ENCODE peak calls at places on chromosomes 4 and X, in seven cellular contexts. One of them, this sample, is unnamed.

GRCh38 chr4:65482410-65482809 is 187.9 kb downstream of the EPHA5 start:
- DNase-seq in foreskin fibroblast: no peak
- DNase-seq in astrocyte of the cerebellum: peak
- DNase-seq in H7: no peak
- DNase-seq in colonic mucosa: no peak
- DNase-seq in Caco-2: no peak
- DNase-seq in AG04450: no peak
- DNase-seq in this sample: no peak

GRCh38 chr4:73970011-73970410 is 11.8 kb downstream of the PF4 start:
- DNase-seq in foreskin fibroblast: no peak
- DNase-seq in astrocyte of the cerebellum: no peak
- DNase-seq in H7: no peak
- DNase-seq in colonic mucosa: no peak
- DNase-seq in Caco-2: no peak
- DNase-seq in AG04450: no peak
- DNase-seq in this sample: no peak

GRCh38 chrX:103211012-103211715 is 3.7 kb upstream of the BEX4 start:
- DNase-seq in foreskin fibroblast: peak
- DNase-seq in astrocyte of the cerebellum: peak
- DNase-seq in H7: peak
- DNase-seq in colonic mucosa: peak
- DNase-seq in Caco-2: peak
- DNase-seq in AG04450: no peak
- DNase-seq in this sample: no peak

GRCh38 chrX:45598841-45599240 is 398.2 kb upstream of the DIPK2B start:
- DNase-seq in foreskin fibroblast: peak
- DNase-seq in astrocyte of the cerebellum: no peak
- DNase-seq in H7: no peak
- DNase-seq in colonic mucosa: no peak
- DNase-seq in Caco-2: no peak
- DNase-seq in AG04450: no peak
- DNase-seq in this sample: peak

GRCh38 chr4:183146478-183146877 is 47.4 kb downstream of the WWC2 start:
- DNase-seq in foreskin fibroblast: no peak
- DNase-seq in astrocyte of the cerebellum: no peak
- DNase-seq in H7: no peak
- DNase-seq in colonic mucosa: no peak
- DNase-seq in Caco-2: no peak
- DNase-seq in AG04450: no peak
- DNase-seq in this sample: no peak

GRCh38 chr4:23819041-23819511 is 70.8 kb downstream of the PPARGC1A start:
- DNase-seq in foreskin fibroblast: no peak
- DNase-seq in astrocyte of the cerebellum: peak
- DNase-seq in H7: no peak
- DNase-seq in colonic mucosa: no peak
- DNase-seq in Caco-2: no peak
- DNase-seq in AG04450: no peak
- DNase-seq in this sample: no peak

GRCh38 chr4:8907596-8908205 is 36.1 kb upstream of the HMX1 start:
- DNase-seq in foreskin fibroblast: no peak
- DNase-seq in astrocyte of the cerebellum: no peak
- DNase-seq in H7: peak
- DNase-seq in colonic mucosa: no peak
- DNase-seq in Caco-2: peak
- DNase-seq in AG04450: no peak
- DNase-seq in this sample: no peak

GRCh38 chrX:115592997-115593734 is 32.2 kb downstream of the PLS3 start:
- DNase-seq in foreskin fibroblast: no peak
- DNase-seq in astrocyte of the cerebellum: no peak
- DNase-seq in H7: no peak
- DNase-seq in colonic mucosa: no peak
- DNase-seq in Caco-2: no peak
- DNase-seq in AG04450: no peak
- DNase-seq in this sample: no peak

GRCh38 chr4:97038146-97038516 is 1105.1 kb downstream of the STPG2 start:
- DNase-seq in foreskin fibroblast: no peak
- DNase-seq in astrocyte of the cerebellum: no peak
- DNase-seq in H7: no peak
- DNase-seq in colonic mucosa: no peak
- DNase-seq in Caco-2: no peak
- DNase-seq in AG04450: no peak
- DNase-seq in this sample: no peak

GRCh38 chrX:35115205-35115604 is 172.6 kb downstream of the FAM47B start:
- DNase-seq in foreskin fibroblast: peak
- DNase-seq in astrocyte of the cerebellum: peak
- DNase-seq in H7: no peak
- DNase-seq in colonic mucosa: no peak
- DNase-seq in Caco-2: no peak
- DNase-seq in AG04450: peak
- DNase-seq in this sample: peak

GRCh38 chr4:106062452-106062875 is 167.2 kb downstream of the NPNT start:
- DNase-seq in foreskin fibroblast: peak
- DNase-seq in astrocyte of the cerebellum: peak
- DNase-seq in H7: no peak
- DNase-seq in colonic mucosa: no peak
- DNase-seq in Caco-2: no peak
- DNase-seq in AG04450: peak
- DNase-seq in this sample: peak

GRCh38 chr4:1873776-1874175 is 2.6 kb downstream of the NSD2 start:
- DNase-seq in foreskin fibroblast: no peak
- DNase-seq in astrocyte of the cerebellum: no peak
- DNase-seq in H7: no peak
- DNase-seq in colonic mucosa: peak
- DNase-seq in Caco-2: no peak
- DNase-seq in AG04450: no peak
- DNase-seq in this sample: no peak

GRCh38 chr4:67556426-67556825 is 2.1 kb upstream of the STAP1 start:
- DNase-seq in foreskin fibroblast: no peak
- DNase-seq in astrocyte of the cerebellum: no peak
- DNase-seq in H7: no peak
- DNase-seq in colonic mucosa: no peak
- DNase-seq in Caco-2: no peak
- DNase-seq in AG04450: no peak
- DNase-seq in this sample: no peak

GRCh38 chr4:80103615-80104014 is 30.6 kb upstream of the ANTXR2 start:
- DNase-seq in foreskin fibroblast: no peak
- DNase-seq in astrocyte of the cerebellum: no peak
- DNase-seq in H7: no peak
- DNase-seq in colonic mucosa: no peak
- DNase-seq in Caco-2: no peak
- DNase-seq in AG04450: no peak
- DNase-seq in this sample: no peak

GRCh38 chrX:40109288-40110008 is 11.7 kb upstream of the BCOR start:
- DNase-seq in foreskin fibroblast: no peak
- DNase-seq in astrocyte of the cerebellum: no peak
- DNase-seq in H7: peak
- DNase-seq in colonic mucosa: peak
- DNase-seq in Caco-2: no peak
- DNase-seq in AG04450: no peak
- DNase-seq in this sample: no peak

GRCh38 chr4:155072417-155072816 is 136.0 kb upstream of the NPY2R start:
- DNase-seq in foreskin fibroblast: no peak
- DNase-seq in astrocyte of the cerebellum: no peak
- DNase-seq in H7: no peak
- DNase-seq in colonic mucosa: no peak
- DNase-seq in Caco-2: no peak
- DNase-seq in AG04450: no peak
- DNase-seq in this sample: no peak

GRCh38 chr4:166274136-166274761 is 401.2 kb downstream of the TLL1 start:
- DNase-seq in foreskin fibroblast: no peak
- DNase-seq in astrocyte of the cerebellum: no peak
- DNase-seq in H7: no peak
- DNase-seq in colonic mucosa: no peak
- DNase-seq in Caco-2: peak
- DNase-seq in AG04450: no peak
- DNase-seq in this sample: no peak

GRCh38 chrX:56792270-56793111 is 63.4 kb downstream of the NBDY start:
- DNase-seq in foreskin fibroblast: no peak
- DNase-seq in astrocyte of the cerebellum: no peak
- DNase-seq in H7: no peak
- DNase-seq in colonic mucosa: peak
- DNase-seq in Caco-2: no peak
- DNase-seq in AG04450: no peak
- DNase-seq in this sample: no peak

GRCh38 chr4:53066155-53066554 is 204.0 kb downstream of the RASL11B start:
- DNase-seq in foreskin fibroblast: no peak
- DNase-seq in astrocyte of the cerebellum: no peak
- DNase-seq in H7: no peak
- DNase-seq in colonic mucosa: no peak
- DNase-seq in Caco-2: no peak
- DNase-seq in AG04450: no peak
- DNase-seq in this sample: no peak

GRCh38 chr4:2423695-2424094 is 4.9 kb downstream of the CFAP99 start:
- DNase-seq in foreskin fibroblast: no peak
- DNase-seq in astrocyte of the cerebellum: no peak
- DNase-seq in H7: peak
- DNase-seq in colonic mucosa: no peak
- DNase-seq in Caco-2: no peak
- DNase-seq in AG04450: no peak
- DNase-seq in this sample: no peak

GRCh38 chr4:24321151-24321550 is 263.2 kb downstream of the DHX15 start:
- DNase-seq in foreskin fibroblast: no peak
- DNase-seq in astrocyte of the cerebellum: peak
- DNase-seq in H7: no peak
- DNase-seq in colonic mucosa: no peak
- DNase-seq in Caco-2: no peak
- DNase-seq in AG04450: no peak
- DNase-seq in this sample: peak

GRCh38 chrX:23785564-23785963 is 2.6 kb downstream of the SAT1 start:
- DNase-seq in foreskin fibroblast: no peak
- DNase-seq in astrocyte of the cerebellum: no peak
- DNase-seq in H7: no peak
- DNase-seq in colonic mucosa: no peak
- DNase-seq in Caco-2: no peak
- DNase-seq in AG04450: no peak
- DNase-seq in this sample: no peak

GRCh38 chrX:23786268-23786815 is 3.4 kb downstream of the SAT1 start:
- DNase-seq in foreskin fibroblast: no peak
- DNase-seq in astrocyte of the cerebellum: no peak
- DNase-seq in H7: no peak
- DNase-seq in colonic mucosa: no peak
- DNase-seq in Caco-2: no peak
- DNase-seq in AG04450: no peak
- DNase-seq in this sample: no peak

GRCh38 chrX:23782863-23783568 is at the start of gene SAT1:
- DNase-seq in foreskin fibroblast: peak
- DNase-seq in astrocyte of the cerebellum: peak
- DNase-seq in H7: peak
- DNase-seq in colonic mucosa: peak
- DNase-seq in Caco-2: peak
- DNase-seq in AG04450: peak
- DNase-seq in this sample: peak

GRCh38 chrX:23783569-23784486 is 855 bp downstream of the SAT1 start:
- DNase-seq in foreskin fibroblast: no peak
- DNase-seq in astrocyte of the cerebellum: no peak
- DNase-seq in H7: no peak
- DNase-seq in colonic mucosa: no peak
- DNase-seq in Caco-2: no peak
- DNase-seq in AG04450: no peak
- DNase-seq in this sample: no peak

DNA sequence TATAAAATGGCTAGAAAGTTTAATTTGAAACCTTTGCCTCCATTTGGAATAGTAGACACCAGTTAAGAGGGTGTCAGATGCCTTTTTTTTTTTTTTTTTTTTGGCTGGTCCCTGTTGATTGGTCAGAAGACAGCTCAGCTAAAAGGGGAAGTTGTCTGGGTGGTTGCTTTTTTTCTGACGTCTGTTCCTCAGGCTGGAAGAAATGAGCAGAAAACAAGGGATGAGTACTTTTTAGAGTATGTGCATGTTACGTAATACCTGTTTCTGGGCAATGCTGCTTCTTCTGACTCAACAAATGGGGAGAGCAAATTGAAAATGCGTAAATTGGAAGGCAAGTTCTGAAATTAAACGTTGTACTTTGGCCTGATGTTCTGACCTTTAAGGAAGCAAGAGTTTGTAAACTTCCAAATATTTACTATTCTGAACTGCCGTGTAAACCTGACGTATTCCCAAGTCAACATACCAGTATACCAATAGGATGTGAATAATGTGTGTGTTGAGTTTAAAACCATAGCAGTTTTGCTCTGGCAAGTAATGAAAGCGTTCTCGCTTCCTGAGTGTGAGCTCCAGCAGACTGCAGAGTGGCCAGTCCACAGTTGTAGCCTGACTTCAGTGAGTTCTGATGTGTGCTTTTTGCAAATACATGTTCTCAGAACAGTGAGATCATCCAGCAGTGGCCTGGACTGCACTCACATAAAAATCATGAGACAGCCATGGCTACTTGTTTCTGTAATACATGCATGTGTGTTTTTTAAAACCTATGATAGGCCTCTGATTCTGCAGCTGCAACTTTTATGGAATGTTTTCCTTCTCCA is 1.7 kb downstream of the SAT1 start:
- DNase-seq in foreskin fibroblast: peak
- DNase-seq in astrocyte of the cerebellum: peak
- DNase-seq in H7: no peak
- DNase-seq in colonic mucosa: no peak
- DNase-seq in Caco-2: no peak
- DNase-seq in AG04450: no peak
- DNase-seq in this sample: peak
- H3K4me3 ChIP-seq in foreskin fibroblast: peak
- H3K4me3 ChIP-seq in astrocyte of the cerebellum: peak
- H3K4me3 ChIP-seq in H7: no peak
- H3K4me3 ChIP-seq in colonic mucosa: peak
- H3K4me3 ChIP-seq in Caco-2: peak
- H3K4me3 ChIP-seq in AG04450: peak
- H3K4me3 ChIP-seq in this sample: no peak

GRCh38 chrX:132883358-132883908 is 75.0 kb downstream of the HS6ST2 start:
- DNase-seq in foreskin fibroblast: no peak
- DNase-seq in astrocyte of the cerebellum: no peak
- DNase-seq in H7: no peak
- DNase-seq in colonic mucosa: no peak
- DNase-seq in Caco-2: no peak
- DNase-seq in AG04450: no peak
- DNase-seq in this sample: no peak
- H3K4me3 ChIP-seq in foreskin fibroblast: no peak
- H3K4me3 ChIP-seq in astrocyte of the cerebellum: no peak
- H3K4me3 ChIP-seq in H7: no peak
- H3K4me3 ChIP-seq in colonic mucosa: no peak
- H3K4me3 ChIP-seq in Caco-2: no peak
- H3K4me3 ChIP-seq in AG04450: no peak
- H3K4me3 ChIP-seq in this sample: no peak

DNA sequence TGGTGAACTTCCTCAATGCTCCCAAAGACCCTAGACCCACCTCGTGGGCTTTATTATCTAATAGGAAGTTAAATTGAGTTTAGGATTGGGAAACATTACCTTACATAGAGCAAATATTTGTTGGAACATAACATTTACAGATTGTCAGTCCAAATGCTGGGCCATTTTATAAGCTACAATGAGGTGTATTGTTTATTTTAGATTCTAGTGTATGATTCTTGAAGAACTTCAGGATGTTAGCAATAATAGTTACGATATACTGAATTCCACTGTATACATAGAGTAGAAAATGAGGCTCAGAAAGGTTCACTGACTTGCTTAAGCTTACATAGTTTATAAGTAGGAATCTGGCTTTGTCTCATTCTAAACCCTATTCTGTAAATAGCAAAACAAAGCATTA is 37.4 kb downstream of the PAQR3 start:
- DNase-seq in foreskin fibroblast: no peak
- DNase-seq in astrocyte of the cerebellum: no peak
- DNase-seq in H7: no peak
- DNase-seq in colonic mucosa: no peak
- DNase-seq in Caco-2: no peak
- DNase-seq in AG04450: no peak
- DNase-seq in this sample: no peak
- H3K4me3 ChIP-seq in foreskin fibroblast: no peak
- H3K4me3 ChIP-seq in astrocyte of the cerebellum: no peak
- H3K4me3 ChIP-seq in H7: no peak
- H3K4me3 ChIP-seq in colonic mucosa: no peak
- H3K4me3 ChIP-seq in Caco-2: no peak
- H3K4me3 ChIP-seq in AG04450: no peak
- H3K4me3 ChIP-seq in this sample: no peak

GRCh38 chrX:48468693-48469691 is 1.1 kb downstream of the SLC38A5 start:
- DNase-seq in foreskin fibroblast: no peak
- DNase-seq in astrocyte of the cerebellum: no peak
- DNase-seq in H7: peak
- DNase-seq in colonic mucosa: peak
- DNase-seq in Caco-2: no peak
- DNase-seq in AG04450: no peak
- DNase-seq in this sample: no peak
- H3K4me3 ChIP-seq in foreskin fibroblast: no peak
- H3K4me3 ChIP-seq in astrocyte of the cerebellum: peak
- H3K4me3 ChIP-seq in H7: peak
- H3K4me3 ChIP-seq in colonic mucosa: peak
- H3K4me3 ChIP-seq in Caco-2: no peak
- H3K4me3 ChIP-seq in AG04450: peak
- H3K4me3 ChIP-seq in this sample: no peak

This sample was measured in AG09309.